ENCODE peak calls at places on chromosomes 2 and 18, in nine cellular contexts. One of them, this sample, is unnamed.

GRCh38 chr18:54947115-54947514 is 12.1 kb downstream of the CCDC68 start:
- DNase-seq in stimulated activated CD4-positive, alpha-beta T cell treated with anti-CD3 and anti-CD28 coated beads, Interleukin-4, amount 100 ng/mL, for 48 hours: no peak
- DNase-seq in AG08395: no peak
- DNase-seq in spleen: no peak
- DNase-seq in activated naive CD4-positive, alpha-beta T cell: no peak
- DNase-seq in activated gamma-delta T cell treated with Interleukin-2 at 50 U/mL for 16 hours: no peak
- DNase-seq in activated CD8-positive, alpha-beta memory T cell treated with anti-CD3 and anti-CD28 coated beads, Interleukin-2, amount 10 ng/mL, durations not matched to agents 7 days and 5 days: no peak
- DNase-seq in choroid plexus epithelial cell: peak; percentile 58
- DNase-seq in aorta: no peak
- DNase-seq in this sample: no peak

GRCh38 chr2:201406077-201406662 is 45.1 kb downstream of the TRAK2 start:
- DNase-seq in activated naive CD4-positive, alpha-beta T cell: no peak
- DNase-seq in AG08395: peak; percentile 62
- DNase-seq in choroid plexus epithelial cell: peak; percentile 89
- DNase-seq in aorta: no peak
- DNase-seq in activated CD8-positive, alpha-beta memory T cell treated with anti-CD3 and anti-CD28 coated beads, Interleukin-2, amount 10 ng/mL, durations not matched to agents 7 days and 5 days: no peak
- DNase-seq in activated gamma-delta T cell treated with Interleukin-2 at 50 U/mL for 16 hours: no peak
- DNase-seq in spleen: no peak
- DNase-seq in stimulated activated CD4-positive, alpha-beta T cell treated with anti-CD3 and anti-CD28 coated beads, Interleukin-4, amount 100 ng/mL, for 48 hours: no peak
- DNase-seq in this sample: no peak

GRCh38 chr2:68423966-68424650 is 43.0 kb downstream of the FBXO48 start:
- DNase-seq in stimulated activated CD4-positive, alpha-beta T cell treated with anti-CD3 and anti-CD28 coated beads, Interleukin-4, amount 100 ng/mL, for 48 hours: no peak
- DNase-seq in activated gamma-delta T cell treated with Interleukin-2 at 50 U/mL for 16 hours: no peak
- DNase-seq in spleen: no peak
- DNase-seq in activated CD8-positive, alpha-beta memory T cell treated with anti-CD3 and anti-CD28 coated beads, Interleukin-2, amount 10 ng/mL, durations not matched to agents 7 days and 5 days: no peak
- DNase-seq in choroid plexus epithelial cell: no peak
- DNase-seq in aorta: no peak
- DNase-seq in activated naive CD4-positive, alpha-beta T cell: no peak
- DNase-seq in AG08395: no peak
- DNase-seq in this sample: no peak

GRCh38 chr2:38516122-38516521 is 86.6 kb downstream of the HNRNPLL start:
- DNase-seq in aorta: no peak
- DNase-seq in spleen: no peak
- DNase-seq in choroid plexus epithelial cell: no peak
- DNase-seq in activated naive CD4-positive, alpha-beta T cell: no peak
- DNase-seq in stimulated activated CD4-positive, alpha-beta T cell treated with anti-CD3 and anti-CD28 coated beads, Interleukin-4, amount 100 ng/mL, for 48 hours: no peak
- DNase-seq in AG08395: no peak
- DNase-seq in activated CD8-positive, alpha-beta memory T cell treated with anti-CD3 and anti-CD28 coated beads, Interleukin-2, amount 10 ng/mL, durations not matched to agents 7 days and 5 days: no peak
- DNase-seq in activated gamma-delta T cell treated with Interleukin-2 at 50 U/mL for 16 hours: no peak
- DNase-seq in this sample: no peak

GRCh38 chr2:99448556-99448955 is 41.3 kb downstream of the REV1 start:
- DNase-seq in stimulated activated CD4-positive, alpha-beta T cell treated with anti-CD3 and anti-CD28 coated beads, Interleukin-4, amount 100 ng/mL, for 48 hours: no peak
- DNase-seq in choroid plexus epithelial cell: peak; percentile 28
- DNase-seq in activated naive CD4-positive, alpha-beta T cell: no peak
- DNase-seq in activated gamma-delta T cell treated with Interleukin-2 at 50 U/mL for 16 hours: no peak
- DNase-seq in activated CD8-positive, alpha-beta memory T cell treated with anti-CD3 and anti-CD28 coated beads, Interleukin-2, amount 10 ng/mL, durations not matched to agents 7 days and 5 days: no peak
- DNase-seq in AG08395: peak; percentile 23
- DNase-seq in spleen: no peak
- DNase-seq in aorta: no peak
- DNase-seq in this sample: no peak

GRCh38 chr18:75125359-75126331 is 83.3 kb downstream of the PTGR3 start:
- DNase-seq in activated CD8-positive, alpha-beta memory T cell treated with anti-CD3 and anti-CD28 coated beads, Interleukin-2, amount 10 ng/mL, durations not matched to agents 7 days and 5 days: no peak
- DNase-seq in activated naive CD4-positive, alpha-beta T cell: no peak
- DNase-seq in aorta: no peak
- DNase-seq in AG08395: no peak
- DNase-seq in stimulated activated CD4-positive, alpha-beta T cell treated with anti-CD3 and anti-CD28 coated beads, Interleukin-4, amount 100 ng/mL, for 48 hours: no peak
- DNase-seq in choroid plexus epithelial cell: no peak
- DNase-seq in activated gamma-delta T cell treated with Interleukin-2 at 50 U/mL for 16 hours: no peak
- DNase-seq in spleen: peak; percentile 75
- DNase-seq in this sample: peak; percentile 83

GRCh38 chr2:130756721-130757195 is 1.4 kb downstream of the AMER3 start:
- DNase-seq in aorta: no peak
- DNase-seq in stimulated activated CD4-positive, alpha-beta T cell treated with anti-CD3 and anti-CD28 coated beads, Interleukin-4, amount 100 ng/mL, for 48 hours: no peak
- DNase-seq in spleen: no peak
- DNase-seq in activated CD8-positive, alpha-beta memory T cell treated with anti-CD3 and anti-CD28 coated beads, Interleukin-2, amount 10 ng/mL, durations not matched to agents 7 days and 5 days: no peak
- DNase-seq in activated naive CD4-positive, alpha-beta T cell: no peak
- DNase-seq in AG08395: no peak
- DNase-seq in activated gamma-delta T cell treated with Interleukin-2 at 50 U/mL for 16 hours: no peak
- DNase-seq in choroid plexus epithelial cell: no peak
- DNase-seq in this sample: no peak

GRCh38 chr2:129803067-129803466 is 176.4 kb upstream of the RAB6C start:
- DNase-seq in activated CD8-positive, alpha-beta memory T cell treated with anti-CD3 and anti-CD28 coated beads, Interleukin-2, amount 10 ng/mL, durations not matched to agents 7 days and 5 days: no peak
- DNase-seq in spleen: no peak
- DNase-seq in aorta: no peak
- DNase-seq in activated naive CD4-positive, alpha-beta T cell: no peak
- DNase-seq in choroid plexus epithelial cell: no peak
- DNase-seq in AG08395: no peak
- DNase-seq in stimulated activated CD4-positive, alpha-beta T cell treated with anti-CD3 and anti-CD28 coated beads, Interleukin-4, amount 100 ng/mL, for 48 hours: no peak
- DNase-seq in activated gamma-delta T cell treated with Interleukin-2 at 50 U/mL for 16 hours: no peak
- DNase-seq in this sample: no peak

GRCh38 chr2:60818272-60818671 is 62.2 kb downstream of the PAPOLG start:
- DNase-seq in stimulated activated CD4-positive, alpha-beta T cell treated with anti-CD3 and anti-CD28 coated beads, Interleukin-4, amount 100 ng/mL, for 48 hours: peak; percentile 47
- DNase-seq in choroid plexus epithelial cell: peak; percentile 48
- DNase-seq in activated CD8-positive, alpha-beta memory T cell treated with anti-CD3 and anti-CD28 coated beads, Interleukin-2, amount 10 ng/mL, durations not matched to agents 7 days and 5 days: peak; percentile 48
- DNase-seq in spleen: no peak
- DNase-seq in activated gamma-delta T cell treated with Interleukin-2 at 50 U/mL for 16 hours: no peak
- DNase-seq in activated naive CD4-positive, alpha-beta T cell: no peak
- DNase-seq in AG08395: no peak
- DNase-seq in aorta: no peak
- DNase-seq in this sample: no peak

This sample was measured in osteocyte.